ENCODE peak calls at places on chromosomes 13 and 19, in nine cellular contexts. M is CD8-positive, alpha-beta T cell; C is CD8-positive, alpha-beta memory T cell; X is PC-9; O is left lung; J is naive thymus-derived CD4-positive, alpha-beta T cell; E is pancreas; G is spleen; Q is CD4-positive, CD25-positive, alpha-beta regulatory T cell. B is an unnamed sample.

GRCh38 chr19:40797963-40798222 is 1.1 kb upstream of the EGLN2 start:
- DNase-seq in X (no peak), E (no peak), M (no peak), Q (no peak), O (no peak), G (no peak), J (no peak), C (no peak), B (no peak)

GRCh38 chr19:32876919-32877285 is 7.3 kb upstream of the SLC7A9 start:
- DNase-seq in C (no peak), M (no peak), E (no peak), Q (no peak), O (no peak), G (peak; percentile 57), X (peak; percentile 47), J (no peak), B (no peak)

GRCh38 chr13:50512602-50513527 is 330.6 kb downstream of the DLEU7 start:
- DNase-seq in O (peak; percentile 92), G (peak; percentile 91), C (peak; percentile 13), E (no peak), J (peak; percentile 11), Q (peak; percentile 79), M (peak; percentile 51), X (no peak), B (peak; percentile 79)

GRCh38 chr19:34430738-34431625 is 2.8 kb downstream of the UBA2 start:
- DNase-seq in E (no peak), Q (peak; percentile 86), M (peak; percentile 39), O (no peak), X (no peak), J (peak; percentile 69), C (no peak), G (no peak), B (no peak)

GRCh38 chr19:34145741-34146202 is 26.5 kb upstream of the LSM14A start:
- DNase-seq in C (peak; percentile 23), X (peak; percentile 44), M (peak; percentile 54), Q (peak; percentile 73), J (peak; percentile 44), G (no peak), O (no peak), E (no peak), B (no peak)

GRCh38 chr13:44818428-44818827 is 170.8 kb downstream of the NUFIP1 start:
- DNase-seq in X (no peak), G (no peak), J (no peak), M (no peak), Q (no peak), E (no peak), O (no peak), C (no peak), B (no peak)

GRCh38 chr13:95254341-95254740 is 46.9 kb downstream of the ABCC4 start:
- DNase-seq in E (no peak), C (no peak), X (peak; percentile 51), O (no peak), G (no peak), J (no peak), Q (no peak), M (no peak), B (no peak)

GRCh38 chr13:89465366-89465765 is 1794.2 kb downstream of the SLITRK5 start:
- DNase-seq in E (no peak), X (no peak), J (no peak), O (no peak), C (no peak), G (no peak), Q (no peak), M (no peak), B (no peak)

GRCh38 chr19:887072-887471 is 5.9 kb downstream of the MED16 start:
- DNase-seq in X (no peak), C (no peak), G (no peak), M (no peak), O (no peak), J (no peak), E (no peak), Q (no peak), B (no peak)

GRCh38 chr19:13017306-13018036 is 22.2 kb downstream of the NFIX start:
- DNase-seq in C (no peak), M (no peak), X (no peak), O (peak; percentile 41), E (no peak), Q (no peak), G (no peak), J (no peak), B (no peak)

GRCh38 chr19:48631254-48631653 is 5.9 kb downstream of the DBP start:
- DNase-seq in O (no peak), G (no peak), Q (no peak), E (no peak), C (no peak), M (no peak), J (peak; percentile 7), X (no peak), B (no peak)

GRCh38 chr19:55485439-55486011 is 537 bp downstream of the NAT14 start:
- DNase-seq in X (no peak), J (no peak), O (peak; percentile 73), Q (no peak), M (no peak), C (no peak), E (no peak), G (peak; percentile 70), B (no peak)

GRCh38 chr19:34265221-34265650 is 10.9 kb downstream of the GARRE1 start:
- DNase-seq in X (no peak), O (no peak), E (no peak), J (no peak), M (no peak), C (no peak), Q (no peak), G (no peak), B (no peak)

GRCh38 chr13:113886561-113887112 is 22.8 kb upstream of the GAS6 start:
- DNase-seq in M (no peak), C (no peak), E (no peak), Q (no peak), O (no peak), G (no peak), X (no peak), J (no peak), B (peak; percentile 58)

GRCh38 chr19:33558846-33559245 is 37.3 kb upstream of the PEPD start:
- DNase-seq in X (no peak), M (no peak), Q (no peak), C (no peak), O (no peak), E (no peak), J (no peak), G (peak; percentile 43), B (no peak)

DNA sequence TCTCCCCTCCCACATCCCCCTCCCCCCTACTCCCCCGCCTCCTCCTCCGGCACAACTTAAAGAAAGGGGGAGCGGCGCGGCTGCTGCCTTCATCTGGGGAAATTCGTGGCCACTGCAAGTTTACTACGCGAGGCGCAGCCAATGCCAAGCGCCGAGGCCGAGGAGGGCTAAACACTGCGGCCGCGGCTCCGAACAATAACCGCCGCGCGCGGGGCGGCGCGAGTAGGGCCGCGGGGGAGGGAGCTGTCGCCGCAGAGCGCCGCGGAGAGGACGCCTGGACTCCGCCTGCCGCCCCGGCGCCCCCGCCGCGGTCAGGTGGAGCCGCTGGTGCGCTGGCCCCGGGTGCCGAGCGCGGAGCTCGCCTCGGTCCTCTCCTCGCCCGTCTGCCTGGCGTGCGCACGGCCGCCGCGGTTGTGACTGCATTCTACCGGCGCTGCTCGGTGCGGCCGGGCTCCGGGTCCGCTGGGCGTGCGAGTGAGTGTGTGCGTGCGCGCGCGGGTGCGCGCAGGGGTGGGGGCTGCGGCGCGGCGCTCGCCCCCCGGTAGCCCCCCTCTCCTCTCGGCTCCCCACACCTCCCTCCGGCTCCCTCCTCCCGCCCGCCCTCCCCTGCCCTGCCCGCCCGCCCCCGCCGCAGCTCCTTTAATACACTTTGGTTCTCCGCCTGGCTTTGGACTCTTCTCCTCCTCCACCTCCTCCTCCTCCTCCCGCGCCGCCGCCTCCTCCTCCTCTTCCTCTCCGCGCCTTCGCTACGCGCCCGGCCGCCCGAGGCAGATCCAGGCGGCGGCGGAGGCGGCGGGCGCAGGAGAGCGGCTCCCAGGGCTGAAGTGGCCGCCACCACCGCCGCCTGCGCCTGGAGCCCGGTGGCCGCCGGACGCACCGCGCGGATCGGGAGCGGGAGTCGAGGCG is at the start of gene ZIC2:
- DNase-seq in E (no peak), O (peak; percentile 70), M (no peak), C (no peak), X (peak; percentile 73), Q (no peak), G (peak; percentile 72), J (no peak), B (peak; percentile 49)
- H3K27me3 ChIP-seq in E (peaks cover 14% of the 10 kb centered on the region), O (peaks cover 100% of the 10 kb centered on the region), M (peaks cover 63% of the 10 kb centered on the region), C (peaks cover 71% of the 10 kb centered on the region), X (no peaks in the 10 kb centered on the region), Q (peaks cover 50% of the 10 kb centered on the region), G (peaks cover 98% of the 10 kb centered on the region), J (peaks cover 27% of the 10 kb centered on the region), B (peaks cover 64% of the 10 kb centered on the region)

DNA sequence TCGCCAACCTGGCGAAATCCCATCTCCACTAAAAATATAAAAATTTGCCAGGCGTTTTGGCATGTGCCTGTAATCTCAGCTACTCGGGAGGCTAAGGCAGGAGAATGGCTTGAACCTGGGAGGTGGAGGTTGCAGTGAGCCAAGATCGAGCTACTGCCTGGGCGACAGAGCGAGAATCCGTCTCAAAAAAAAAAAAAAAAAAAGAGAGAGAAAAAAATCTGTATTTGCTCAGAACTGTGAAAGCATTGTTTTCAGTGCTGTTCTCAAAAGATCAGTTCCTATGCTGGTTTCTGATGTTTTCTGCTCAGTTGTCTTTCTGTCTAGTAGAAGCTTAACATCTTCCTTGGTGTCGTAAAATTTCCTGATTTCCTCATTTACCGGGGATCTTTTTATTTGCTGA is 2.5 kb downstream of the SF3A2 start:
- DNase-seq in O (no peak), M (no peak), C (no peak), X (no peak), J (no peak), Q (no peak), E (no peak), G (no peak), B (no peak)
- H3K36me3 ChIP-seq in O (peaks cover 19% of the 10 kb centered on the region), M (peaks cover 10% of the 10 kb centered on the region), C (peaks cover 13% of the 10 kb centered on the region), X (no peaks in the 10 kb centered on the region), J (peaks cover 21% of the 10 kb centered on the region), Q (peaks cover 17% of the 10 kb centered on the region), E (peaks cover 10% of the 10 kb centered on the region), G (peaks cover 11% of the 10 kb centered on the region), B (peaks cover 9% of the 10 kb centered on the region)

DNA sequence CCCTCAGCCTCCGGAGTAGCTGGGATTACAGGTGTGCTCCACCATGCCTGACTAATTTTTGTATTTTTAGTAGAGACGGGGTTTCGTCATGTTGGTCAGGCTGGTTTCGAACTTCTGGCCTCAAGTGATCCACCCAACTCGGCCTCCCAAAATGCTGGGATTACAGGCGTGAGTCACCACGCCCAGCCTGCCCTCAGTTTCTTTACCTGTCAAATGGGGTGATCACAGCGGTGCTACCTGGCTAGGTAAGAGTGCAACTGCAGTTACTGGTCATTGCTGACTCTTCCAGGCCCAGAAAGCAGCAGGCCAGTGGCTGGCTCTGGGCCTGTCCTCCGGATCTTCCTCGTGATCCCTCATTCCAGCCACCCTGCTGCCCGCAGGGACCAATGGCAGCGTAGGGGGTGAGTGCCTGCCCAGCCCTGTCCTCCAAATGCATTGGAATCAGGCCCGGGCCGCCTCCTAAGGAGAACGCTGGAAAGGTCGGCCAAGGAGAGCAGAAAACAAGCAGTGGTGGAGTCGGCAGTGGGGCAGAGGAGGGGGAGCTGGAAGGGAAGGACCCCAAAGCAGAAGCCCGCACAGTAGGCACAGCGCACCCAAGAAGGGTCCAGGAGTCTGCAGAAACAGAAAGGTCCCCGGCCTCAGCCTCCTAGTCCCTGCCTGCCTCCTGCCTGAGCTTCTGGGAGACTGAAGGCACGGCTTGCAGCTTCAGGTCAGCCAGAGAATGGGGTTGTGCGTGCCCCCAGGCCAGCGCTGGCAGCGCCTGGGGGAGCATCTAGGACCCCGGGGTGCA is 1.8 kb upstream of the SLC27A1 start:
- DNase-seq in C (no peak), M (no peak), G (peak; percentile 76), O (peak; percentile 84), E (no peak), Q (no peak), X (no peak), J (no peak), B (peak; percentile 80)
- H3K27me3 ChIP-seq in C (no peaks in the 10 kb centered on the region), M (no peaks in the 10 kb centered on the region), G (no peaks in the 10 kb centered on the region), O (peaks cover 4% of the 10 kb centered on the region), E (no peaks in the 10 kb centered on the region), Q (no peaks in the 10 kb centered on the region), X (no peaks in the 10 kb centered on the region), J (no peaks in the 10 kb centered on the region), B (no peaks in the 10 kb centered on the region)

GRCh38 chr13:41467546-41467945 is 10.2 kb downstream of the RGCC start:
- DNase-seq in G (no peak), O (no peak), C (no peak), M (no peak), Q (no peak), E (no peak), J (no peak), X (no peak), B (no peak)
- H3K36me3 ChIP-seq in G (no peaks in the 10 kb centered on the region), O (peaks cover 70% of the 10 kb centered on the region), C (peaks cover 35% of the 10 kb centered on the region), M (peaks cover 47% of the 10 kb centered on the region), Q (peaks cover 60% of the 10 kb centered on the region), E (no peaks in the 10 kb centered on the region), J (peaks cover 34% of the 10 kb centered on the region), X (no peaks in the 10 kb centered on the region), B (peaks cover 43% of the 10 kb centered on the region)

B was measured in right atrium auricular region.